ENCODE peak calls at places on chromosomes 7 and 10, in ten cellular contexts. Q is GM23338, F is H9, U is neural progenitor cell, S is SK-N-SH, H is HCT116, D is GM12878, W is GM23248, O is PC-3, Z is OCI-LY7. X is an unnamed sample.

GRCh38 chr10:132829403-132829802 is 43.5 kb upstream of the NKX6-2 start:
- DNase-seq in Q (no peak), F (no peak), U (no peak), S (peak; percentile 47), H (no peak), D (no peak), W (no peak), O (no peak), Z (no peak), X (no peak)

GRCh38 chr10:73772280-73773151 is 9.3 kb upstream of the CHCHD1 start:
- DNase-seq in Q (peak; percentile 83), F (peak; percentile 83), U (peak; percentile 86), S (peak; percentile 95), H (peak; percentile 52), D (peak; percentile 48), W (peak; percentile 93), O (peak; percentile 99), Z (peak; percentile 82), X (peak; percentile 75)

GRCh38 chr7:1548438-1548831 is 7.6 kb downstream of the TMEM184A start:
- DNase-seq in Q (no peak), F (no peak), U (no peak), S (no peak), H (no peak), D (no peak), W (no peak), O (no peak), Z (no peak), X (peak; percentile 37)

GRCh38 chr10:80684217-80684616 is 146.5 kb downstream of the SH2D4B start:
- DNase-seq in Q (peak; percentile 72), F (no peak), U (no peak), S (peak; percentile 58), H (peak; percentile 70), D (no peak), W (peak; percentile 39), O (peak; percentile 13), Z (peak; percentile 76), X (peak; percentile 21)

GRCh38 chr7:29946428-29947186 is 43.0 kb downstream of the SCRN1 start:
- DNase-seq in Q (peak; percentile 71), F (peak; percentile 72), U (no peak), S (peak; percentile 38), H (peak; percentile 42), D (no peak), W (peak; percentile 42), O (peak; percentile 52), Z (peak; percentile 27), X (no peak)

GRCh38 chr10:31315453-31315852 is 3.6 kb upstream of the ZEB1 start:
- DNase-seq in Q (no peak), F (no peak), U (no peak), S (no peak), H (no peak), D (no peak), W (peak; percentile 95), O (peak; percentile 77), Z (no peak), X (no peak)

GRCh38 chr7:51009716-51010496 is 227.2 kb upstream of the GRB10 start:
- DNase-seq in Q (no peak), F (no peak), U (no peak), S (no peak), H (no peak), D (no peak), W (peak; percentile 54), O (peak; percentile 60), Z (no peak), X (no peak)

GRCh38 chr10:114526112-114526496 is 121.8 kb upstream of the AFAP1L2 start:
- DNase-seq in Q (no peak), F (no peak), U (no peak), S (no peak), H (no peak), D (peak; percentile 51), W (no peak), O (no peak), Z (peak; percentile 44), X (peak; percentile 72)

GRCh38 chr7:36904802-36905201 is 180.5 kb upstream of the AOAH start:
- DNase-seq in Q (no peak), F (no peak), U (no peak), S (peak; percentile 59), H (no peak), D (no peak), W (no peak), O (no peak), Z (no peak), X (no peak)

GRCh38 chr10:114545071-114545470 is 113.0 kb downstream of the ABLIM1 start:
- DNase-seq in Q (no peak), F (no peak), U (no peak), S (no peak), H (no peak), D (no peak), W (no peak), O (peak; percentile 67), Z (no peak), X (no peak)

GRCh38 chr7:39923086-39923485 is 27.0 kb upstream of the CDK13 start:
- DNase-seq in Q (no peak), F (no peak), U (no peak), S (no peak), H (no peak), D (no peak), W (no peak), O (no peak), Z (no peak), X (no peak)

GRCh38 chr7:39924122-39924521 is 25.9 kb upstream of the CDK13 start:
- DNase-seq in Q (peak; percentile 35), F (no peak), U (no peak), S (no peak), H (no peak), D (no peak), W (no peak), O (no peak), Z (no peak), X (no peak)

GRCh38 chr7:39922580-39922979 is 27.5 kb upstream of the CDK13 start:
- DNase-seq in Q (no peak), F (no peak), U (no peak), S (no peak), H (no peak), D (no peak), W (no peak), O (no peak), Z (no peak), X (no peak)

GRCh38 chr7:39919646-39920045 is 30.4 kb upstream of the CDK13 start:
- DNase-seq in Q (no peak), F (no peak), U (no peak), S (no peak), H (no peak), D (no peak), W (no peak), O (no peak), Z (no peak), X (no peak)

DNA sequence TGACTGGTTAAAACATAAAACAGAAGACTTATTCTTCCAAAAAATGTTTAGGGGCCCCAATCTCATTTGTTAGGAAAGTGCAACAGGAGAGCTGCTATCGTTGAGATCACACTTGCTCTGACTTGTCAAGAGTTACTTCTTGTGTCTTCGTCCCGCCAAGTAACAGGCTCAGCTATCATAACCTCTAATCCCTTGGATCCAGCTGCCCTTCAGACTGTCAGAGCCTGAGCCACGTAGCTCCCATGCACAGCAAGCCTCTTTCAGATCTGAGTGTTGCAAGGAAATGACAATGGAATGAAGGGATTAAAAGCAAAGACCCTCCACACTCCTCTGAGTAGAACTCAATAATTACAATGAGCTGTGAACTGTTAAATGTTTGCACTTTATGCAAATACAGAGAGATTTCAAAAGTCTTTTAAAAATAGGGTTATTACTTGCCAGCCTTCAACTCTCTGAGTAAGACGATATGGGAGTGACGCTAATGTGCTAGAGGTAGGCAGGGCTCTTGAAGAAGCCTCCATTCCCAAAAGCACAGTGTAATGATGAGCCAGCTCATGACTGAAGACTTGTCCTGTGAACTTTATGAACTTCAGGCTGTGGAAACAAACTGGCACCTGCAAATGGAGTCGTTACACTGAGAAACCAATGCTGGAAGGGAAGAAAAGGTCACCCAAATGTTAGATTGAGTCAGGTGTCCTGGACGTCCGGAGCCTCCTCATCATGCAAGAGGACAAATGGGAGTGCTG is 28.4 kb upstream of the CDK13 start:
- DNase-seq in Q (peak; percentile 12), F (no peak), U (peak; percentile 70), S (no peak), H (no peak), D (no peak), W (peak; percentile 8), O (no peak), Z (no peak), X (no peak)
- H3K27ac ChIP-seq in Q (no peak overlapping the region), F (no peak overlapping the region), U (no peak overlapping the region), S (no peak overlapping the region), H (no peak overlapping the region), D (no peak overlapping the region), W (no peak overlapping the region), O (no peak overlapping the region), Z (no peak overlapping the region), X (no peak overlapping the region)

GRCh38 chr7:127793582-127793981 is 141.6 kb downstream of the SND1 start:
- DNase-seq in Q (no peak), F (no peak), U (no peak), S (no peak), H (no peak), D (no peak), W (no peak), O (no peak), Z (peak; percentile 21), X (no peak)

GRCh38 chr7:127794135-127794534 is 142.1 kb downstream of the SND1 start:
- DNase-seq in Q (no peak), F (no peak), U (no peak), S (no peak), H (no peak), D (no peak), W (no peak), O (no peak), Z (no peak), X (no peak)

GRCh38 chr7:127789031-127789430 is 137.0 kb downstream of the SND1 start:
- DNase-seq in Q (no peak), F (no peak), U (no peak), S (no peak), H (no peak), D (no peak), W (no peak), O (no peak), Z (no peak), X (no peak)

GRCh38 chr7:127792528-127793342 is 140.7 kb downstream of the SND1 start:
- DNase-seq in Q (peak; percentile 91), F (peak; percentile 84), U (peak; percentile 71), S (no peak), H (no peak), D (no peak), W (peak; percentile 35), O (peak; percentile 48), Z (peak; percentile 30), X (peak; percentile 35)

GRCh38 chr7:127791790-127792189 is 139.8 kb downstream of the SND1 start:
- DNase-seq in Q (no peak), F (no peak), U (no peak), S (no peak), H (no peak), D (no peak), W (peak; percentile 75), O (peak; percentile 7), Z (no peak), X (no peak)
- H4K20me1 ChIP-seq in Q (peaks cover 44% of the 10 kb centered on the region), F (no peaks in the 10 kb centered on the region), U (no peaks in the 10 kb centered on the region), S (peaks cover 76% of the 10 kb centered on the region), H (peaks cover 30% of the 10 kb centered on the region), D (peaks cover 3% of the 10 kb centered on the region), W (peaks cover 5% of the 10 kb centered on the region), O (peaks cover 22% of the 10 kb centered on the region), Z (peaks cover 22% of the 10 kb centered on the region), X (peaks cover 64% of the 10 kb centered on the region)

GRCh38 chr10:69102429-69102828 is 14.5 kb downstream of the SRGN start:
- DNase-seq in Q (no peak), F (no peak), U (no peak), S (no peak), H (no peak), D (no peak), W (no peak), O (no peak), Z (no peak), X (no peak)
- H3K27ac ChIP-seq in Q (no peak overlapping the region), F (no peak overlapping the region), U (no peak overlapping the region), S (no peak overlapping the region), H (no peak overlapping the region), D (no peak overlapping the region), W (no peak overlapping the region), O (no peak overlapping the region), Z (no peak overlapping the region), X (no peak overlapping the region)

GRCh38 chr7:128458956-128459355 is 3.3 kb downstream of the HILPDA start:
- DNase-seq in Q (no peak), F (no peak), U (no peak), S (no peak), H (no peak), D (peak; percentile 36), W (no peak), O (peak; percentile 11), Z (no peak), X (no peak)
- H4K20me1 ChIP-seq in Q (peaks cover 12% of the 10 kb centered on the region), F (no peaks in the 10 kb centered on the region), U (peaks cover 45% of the 10 kb centered on the region), S (peaks cover 21% of the 10 kb centered on the region), H (peaks cover 12% of the 10 kb centered on the region), D (no peaks in the 10 kb centered on the region), W (no peaks in the 10 kb centered on the region), O (peaks cover 16% of the 10 kb centered on the region), Z (no peaks in the 10 kb centered on the region), X (peaks cover 5% of the 10 kb centered on the region)

X was measured in MM.1S.